ENCODE peak calls at places on chromosomes 3 and 15, in nine cellular contexts. W is right lobe of liver; J is heart right ventricle; B is lower lobe of right lung; I is aorta; S is PC-3; F is body of pancreas; X is heart left ventricle; C is CD8-positive, alpha-beta T cell. L is an unnamed sample. For H3K36me3, the result is how much of the 10 kb centered on the place peaks cover.

GRCh38 chr3:51670711-51671089 is 352 bp upstream of the TEX264 start:
- ATAC-seq in S (no peak), I (peak), B (no peak), J (no peak), F (no peak), W (no peak), C (no peak), X (no peak), L (no peak)

GRCh38 chr3:354433-354832 is 157.9 kb downstream of the CHL1 start:
- ATAC-seq in C (no peak), S (peak), X (peak), B (peak), F (peak), I (no peak), J (no peak), W (peak), L (no peak)

GRCh38 chr3:52039846-52040245 is 16.5 kb downstream of the DUSP7 start:
- ATAC-seq in I (peak), W (peak), X (peak), S (no peak), J (peak), F (peak), B (peak), C (no peak), L (peak)

GRCh38 chr3:143469159-143469558 is 349.6 kb downstream of the CHST2 start:
- ATAC-seq in X (no peak), C (no peak), W (no peak), J (no peak), B (no peak), F (no peak), I (no peak), S (no peak), L (no peak)

GRCh38 chr15:31327674-31328424 is 1.2 kb downstream of the KLF13 start:
- ATAC-seq in S (peak), I (peak), B (peak), F (peak), C (peak), X (peak), J (peak), W (peak), L (peak)

GRCh38 chr15:58880320-58880719 is 53.2 kb downstream of the SLTM start:
- ATAC-seq in C (no peak), B (no peak), S (no peak), W (no peak), J (no peak), I (no peak), F (no peak), X (no peak), L (no peak)

GRCh38 chr15:64044315-64045105 is 1.8 kb downstream of the DAPK2 start:
- ATAC-seq in C (no peak), J (peak), B (peak), F (no peak), X (peak), S (no peak), W (no peak), I (no peak), L (no peak)

GRCh38 chr3:143472731-143473523 is 353.4 kb downstream of the CHST2 start:
- ATAC-seq in X (no peak), S (no peak), F (no peak), J (no peak), C (no peak), B (peak), I (no peak), W (peak), L (no peak)

GRCh38 chr3:27729748-27730611 is 7.9 kb upstream of the EOMES start:
- ATAC-seq in C (no peak), W (no peak), S (no peak), I (peak), F (no peak), B (peak), X (peak), J (no peak), L (no peak)

GRCh38 chr15:31473384-31474058 is 146.9 kb downstream of the KLF13 start:
- ATAC-seq in S (no peak), F (no peak), C (no peak), X (no peak), J (no peak), W (no peak), B (no peak), I (no peak), L (no peak)

GRCh38 chr3:172635588-172635987 is 75.3 kb downstream of the NCEH1 start:
- ATAC-seq in F (no peak), C (peak), X (peak), I (no peak), S (peak), B (peak), W (no peak), J (peak), L (no peak)

GRCh38 chr3:138938056-138938876 is 8.7 kb downstream of the FOXL2 start:
- ATAC-seq in B (peak), I (no peak), W (no peak), J (no peak), S (no peak), F (no peak), C (peak), X (no peak), L (no peak)

GRCh38 chr15:96066126-96066525 is 264.4 kb upstream of the NR2F2 start:
- ATAC-seq in S (no peak), I (no peak), C (no peak), W (no peak), J (no peak), B (no peak), F (no peak), X (no peak), L (no peak)

GRCh38 chr3:59818033-59818936 is 768.5 kb upstream of the CFAP20DC start:
- ATAC-seq in X (peak), F (no peak), C (no peak), W (peak), I (peak), J (peak), B (peak), S (peak), L (peak)

GRCh38 chr3:186694288-186695032 is 22.7 kb upstream of the KNG1 start:
- ATAC-seq in J (no peak), B (no peak), I (no peak), F (no peak), X (no peak), C (no peak), S (peak), W (no peak), L (no peak)

GRCh38 chr3:85081191-85081895 is 122.6 kb downstream of the CADM2 start:
- ATAC-seq in J (no peak), X (no peak), I (no peak), W (no peak), B (peak), F (no peak), S (no peak), C (no peak), L (peak)

GRCh38 chr3:148962513-148962912 is 28.8 kb upstream of the GYG1 start:
- ATAC-seq in X (peak), B (peak), C (no peak), I (peak), J (no peak), F (no peak), W (peak), S (peak), L (no peak)

GRCh38 chr3:45097296-45097883 is 48.8 kb downstream of the CDCP1 start:
- ATAC-seq in C (no peak), I (no peak), X (no peak), S (no peak), J (no peak), W (no peak), F (no peak), B (no peak), L (no peak)

GRCh38 chr15:91954211-91954804 is 100.8 kb downstream of the SLCO3A1 start:
- ATAC-seq in F (peak), I (no peak), C (no peak), B (peak), J (no peak), X (no peak), S (no peak), W (peak), L (no peak)

GRCh38 chr3:53426918-53427317 is 67.5 kb upstream of the CACNA1D start:
- ATAC-seq in I (no peak), C (no peak), W (peak), F (no peak), B (no peak), S (no peak), X (no peak), J (no peak), L (no peak)

GRCh38 chr3:45566205-45566604 is 28.3 kb upstream of the LIMD1 start:
- ATAC-seq in X (no peak), C (no peak), S (no peak), W (no peak), J (peak), B (peak), F (no peak), I (no peak), L (no peak)

GRCh38 chr3:45950686-45951600 is 7.7 kb downstream of the CXCR6 start:
- ATAC-seq in W (peak), F (no peak), S (no peak), B (peak), J (no peak), I (no peak), X (no peak), C (peak), L (no peak)

GRCh38 chr3:113216393-113216792 is 5.0 kb downstream of the BOC start:
- ATAC-seq in C (no peak), S (no peak), B (no peak), W (no peak), X (no peak), F (no peak), J (no peak), I (no peak), L (no peak)

GRCh38 chr3:113218011-113218678 is 6.8 kb downstream of the BOC start:
- ATAC-seq in C (no peak), B (no peak), X (no peak), W (no peak), I (no peak), F (no peak), J (no peak), S (no peak), L (no peak)

GRCh38 chr3:113221703-113222257 is 10.4 kb downstream of the BOC start:
- ATAC-seq in X (no peak), J (no peak), B (no peak), C (no peak), I (no peak), W (no peak), S (no peak), F (no peak), L (no peak)

GRCh38 chr3:113219605-113220300 is 8.4 kb downstream of the BOC start:
- ATAC-seq in B (no peak), I (no peak), X (no peak), S (no peak), F (no peak), W (no peak), J (no peak), C (no peak), L (no peak)

GRCh38 chr3:113218679-113219040 is 7.3 kb downstream of the BOC start:
- ATAC-seq in W (no peak), F (no peak), B (no peak), J (no peak), C (no peak), S (no peak), X (no peak), I (no peak), L (no peak)
- H3K36me3 ChIP-seq in W (under half), F (under half), B (under half), J (under half), C (under half), S (under half), X (under half), I (under half), L (half or more)

DNA sequence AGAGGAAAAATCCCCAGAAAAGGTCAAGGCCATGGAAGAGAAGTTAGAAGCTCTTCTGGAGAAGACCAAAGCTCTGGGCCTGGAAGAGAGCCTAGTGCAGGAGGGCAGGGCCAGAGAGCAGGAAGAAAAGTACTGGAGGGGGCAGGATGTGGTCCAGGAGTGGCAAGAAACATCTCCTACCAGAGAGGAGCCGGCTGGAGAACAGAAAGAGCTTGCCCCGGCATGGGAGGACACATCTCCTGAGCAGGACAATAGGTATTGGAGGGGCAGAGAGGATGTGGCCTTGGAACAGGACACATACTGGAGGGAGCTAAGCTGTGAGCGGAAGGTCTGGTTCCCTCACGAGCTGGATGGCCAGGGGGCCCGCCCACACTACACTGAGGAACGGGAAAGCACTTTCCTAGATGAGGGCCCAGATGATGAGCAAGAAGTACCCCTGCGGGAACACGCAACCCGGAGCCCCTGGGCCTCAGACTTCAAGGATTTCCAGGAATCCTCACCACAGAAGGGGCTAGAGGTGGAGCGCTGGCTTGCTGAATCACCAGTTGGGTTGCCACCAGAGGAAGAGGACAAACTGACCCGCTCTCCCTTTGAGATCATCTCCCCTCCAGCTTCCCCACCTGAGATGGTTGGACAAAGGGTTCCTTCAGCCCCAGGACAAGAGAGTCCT is 9.0 kb downstream of the MAP1A start:
- ATAC-seq in F (no peak), S (no peak), C (no peak), J (no peak), X (no peak), W (no peak), B (no peak), I (no peak), L (no peak)
- H3K36me3 ChIP-seq in F (under half), S (under half), C (under half), J (under half), X (under half), W (under half), B (under half), I (under half), L (under half)

GRCh38 chr15:90496791-90497190 is 32.9 kb upstream of the CRTC3 start:
- ATAC-seq in W (no peak), X (peak), J (peak), B (peak), C (no peak), I (no peak), F (no peak), S (no peak), L (no peak)

GRCh38 chr15:90495067-90495466 is 34.7 kb upstream of the CRTC3 start:
- ATAC-seq in F (no peak), X (no peak), I (no peak), J (no peak), C (no peak), B (no peak), S (no peak), W (no peak), L (no peak)

GRCh38 chr15:90489944-90490343 is 39.8 kb upstream of the CRTC3 start:
- ATAC-seq in F (no peak), W (peak), B (no peak), X (no peak), S (peak), C (no peak), J (no peak), I (no peak), L (no peak)

GRCh38 chr15:90497374-90497773 is 32.3 kb upstream of the CRTC3 start:
- ATAC-seq in C (no peak), W (no peak), S (no peak), B (no peak), J (peak), X (no peak), F (no peak), I (no peak), L (no peak)

DNA sequence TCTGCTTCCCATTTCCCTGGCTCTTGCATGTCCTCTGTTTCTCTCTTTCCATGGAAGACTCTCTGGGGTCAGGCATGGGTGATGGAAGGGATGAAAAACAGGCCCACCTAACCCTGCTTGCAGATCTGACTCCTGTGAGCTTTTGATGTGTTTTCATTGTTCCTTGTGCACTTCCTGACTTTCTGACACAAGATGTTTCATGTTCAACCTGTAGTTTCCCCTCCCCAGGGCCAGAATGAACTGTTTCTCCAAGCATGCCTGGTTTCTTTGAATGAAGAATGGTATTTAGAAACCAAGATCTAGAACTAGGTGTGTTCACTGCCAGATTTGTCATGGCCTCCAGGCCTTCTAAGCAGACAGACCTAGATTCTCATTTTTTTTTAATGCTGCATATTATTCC is 36.1 kb upstream of the CRTC3 start:
- ATAC-seq in F (no peak), X (no peak), J (no peak), C (no peak), B (no peak), I (no peak), S (no peak), W (no peak), L (no peak)
- H3K36me3 ChIP-seq in F (under half), X (half or more), J (under half), C (under half), B (half or more), I (under half), S (under half), W (under half), L (half or more)

DNA sequence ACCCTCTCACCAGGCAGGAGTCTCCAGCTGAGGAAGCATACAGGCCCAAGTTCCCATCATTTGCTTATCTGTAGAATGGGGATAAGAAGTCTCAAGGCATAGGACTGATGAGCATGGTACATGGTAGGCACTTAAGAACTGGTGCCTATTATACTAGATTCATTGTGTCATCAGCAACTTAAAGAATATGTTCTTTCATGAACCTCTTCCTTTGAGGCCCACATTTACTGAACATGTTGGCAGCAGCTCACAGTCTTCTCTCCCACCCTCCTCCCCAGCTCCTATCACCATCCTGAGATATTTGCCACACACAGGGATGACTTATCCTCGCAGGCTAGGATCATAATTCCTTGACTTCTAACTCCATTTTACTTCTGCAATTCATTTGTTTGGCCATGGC is 142.5 kb downstream of the PDE8A start:
- ATAC-seq in X (no peak), S (no peak), W (no peak), J (no peak), B (no peak), F (no peak), C (no peak), I (no peak), L (no peak)
- H3K36me3 ChIP-seq in X (half or more), S (under half), W (under half), J (under half), B (half or more), F (under half), C (under half), I (under half), L (under half)

DNA sequence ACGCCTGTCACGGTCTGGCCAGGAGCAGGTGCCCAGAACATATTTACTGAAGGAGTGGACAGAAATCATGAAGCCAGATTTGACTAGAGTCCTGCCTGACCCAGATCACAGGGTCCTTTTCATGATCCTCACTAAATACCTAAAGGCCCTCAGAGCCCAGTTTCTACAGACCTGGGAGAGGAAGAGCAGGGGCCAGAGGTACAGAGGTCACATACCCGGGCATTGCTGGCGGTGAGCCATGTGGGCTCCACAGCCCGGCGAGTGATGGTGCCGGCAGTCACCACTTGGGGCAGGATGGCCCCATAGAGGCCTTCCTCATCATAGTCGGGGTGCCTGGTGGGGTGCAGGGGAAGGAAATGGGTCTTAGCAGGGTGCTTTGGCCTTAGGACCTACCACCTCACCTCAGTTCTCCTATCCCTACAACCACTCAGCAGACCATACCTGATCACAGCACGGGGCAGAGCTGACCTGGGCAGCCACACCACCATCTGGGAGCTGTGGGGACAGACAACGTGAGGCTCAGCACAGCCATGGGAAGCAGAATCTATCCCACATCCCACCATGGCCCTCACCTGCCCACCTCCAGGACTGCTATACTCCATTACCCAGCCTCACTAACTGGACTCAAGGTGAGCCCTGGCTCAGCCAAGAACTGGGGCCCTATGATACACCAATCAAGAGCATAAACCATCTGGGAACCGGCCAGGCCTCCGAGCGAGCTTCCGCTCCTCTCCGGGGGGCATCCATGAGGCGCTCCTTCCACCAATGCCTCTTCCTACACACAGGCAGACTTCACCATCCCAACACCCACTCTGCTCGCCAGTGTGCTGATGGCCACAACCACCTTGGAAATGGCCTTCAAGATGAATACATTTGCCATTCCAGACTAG is 12.9 kb downstream of the POLG start:
- ATAC-seq in W (peak), F (no peak), S (no peak), J (peak), C (no peak), B (no peak), X (peak), I (no peak), L (no peak)
- H3K36me3 ChIP-seq in W (under half), F (under half), S (half or more), J (under half), C (half or more), B (half or more), X (half or more), I (under half), L (half or more)

GRCh38 chr15:25067725-25068309 is 113.0 kb downstream of the SNRPN start:
- ATAC-seq in I (no peak), B (no peak), F (no peak), C (no peak), J (no peak), X (no peak), S (no peak), W (no peak), L (no peak)
- H3K36me3 ChIP-seq in I (half or more), B (half or more), F (under half), C (half or more), J (under half), X (half or more), S (half or more), W (under half), L (under half)

DNA sequence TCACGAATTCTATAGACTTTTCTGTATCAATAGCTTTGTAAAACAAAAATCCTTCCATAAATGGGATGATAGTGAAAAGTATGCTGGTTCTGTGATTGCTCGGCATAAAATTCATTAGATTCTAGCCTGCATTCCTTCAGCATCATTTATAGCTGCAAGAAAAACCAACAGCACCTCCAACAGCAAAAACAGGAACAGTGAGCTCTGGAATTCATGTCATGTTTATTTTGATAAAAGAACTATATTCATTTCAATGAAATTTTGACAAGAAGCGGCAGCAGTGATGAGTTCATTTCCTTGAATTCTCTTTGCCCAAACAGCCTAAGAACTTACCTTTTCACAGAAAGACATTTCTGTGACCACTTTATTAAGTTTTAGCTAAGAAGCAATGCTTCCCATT is 515.2 kb upstream of the CCDC54 start:
- ATAC-seq in F (no peak), C (no peak), W (no peak), S (peak), X (no peak), I (no peak), B (no peak), J (no peak), L (no peak)
- H3K36me3 ChIP-seq in F (under half), C (under half), W (under half), S (under half), X (under half), I (under half), B (under half), J (under half), L (under half)

GRCh38 chr3:57029924-57030323 is 30.5 kb upstream of the SPATA12 start:
- ATAC-seq in F (peak), J (no peak), S (no peak), X (no peak), C (no peak), B (no peak), W (no peak), I (no peak), L (no peak)
- H3K36me3 ChIP-seq in F (under half), J (under half), S (under half), X (under half), C (under half), B (under half), W (under half), I (under half), L (under half)